ENCODE peak calls at places on chromosomes 5 and 9, in eight cellular contexts. P, R, G, F, Q, K, L and Z are unnamed samples.

GRCh38 chr9:6889868-6890267 is 132.1 kb downstream of the KDM4C start:
- DNase-seq in P (no peak), R (no peak), G (no peak), F (no peak), Q (no peak), K (no peak), L (no peak), Z (no peak)

GRCh38 chr9:101220341-101220740 is 164.5 kb downstream of the BAAT start:
- DNase-seq in P (no peak), R (no peak), G (no peak), F (no peak), Q (no peak), K (no peak), L (no peak), Z (no peak)

GRCh38 chr5:89343666-89344065 is 460.7 kb upstream of the MEF2C start:
- DNase-seq in P (no peak), R (no peak), G (no peak), F (peak; percentile 16), Q (no peak), K (no peak), L (peak; percentile 97), Z (peak; percentile 74)

GRCh38 chr5:76548525-76549229 is 74.5 kb downstream of the F2RL2 start:
- DNase-seq in P (no peak), R (no peak), G (no peak), F (no peak), Q (no peak), K (no peak), L (no peak), Z (no peak)

GRCh38 chr5:52799358-52799982 is 11.8 kb downstream of the ITGA1 start:
- DNase-seq in P (peak; percentile 85), R (peak; percentile 67), G (peak; percentile 69), F (peak; percentile 79), Q (peak; percentile 48), K (no peak), L (peak; percentile 51), Z (no peak)

GRCh38 chr5:173333900-173334685 is 5.9 kb upstream of the STC2 start:
- DNase-seq in P (no peak), R (no peak), G (no peak), F (peak; percentile 80), Q (no peak), K (no peak), L (no peak), Z (no peak)

GRCh38 chr5:17216974-17217325 is 481 bp upstream of the BASP1 start:
- DNase-seq in P (no peak), R (no peak), G (no peak), F (peak; percentile 51), Q (no peak), K (no peak), L (no peak), Z (no peak)

GRCh38 chr9:81394816-81395215 is 294.5 kb downstream of the TLE1 start:
- DNase-seq in P (no peak), R (no peak), G (no peak), F (no peak), Q (no peak), K (no peak), L (no peak), Z (no peak)

GRCh38 chr9:93326654-93327053 is 124.8 kb upstream of the FAM120A start:
- DNase-seq in P (no peak), R (no peak), G (no peak), F (no peak), Q (no peak), K (no peak), L (no peak), Z (no peak)

GRCh38 chr9:104278929-104279500 is 184.9 kb downstream of the SMC2 start:
- DNase-seq in P (no peak), R (no peak), G (no peak), F (no peak), Q (no peak), K (no peak), L (no peak), Z (no peak)

GRCh38 chr5:134122530-134122929 is 8.0 kb downstream of the TCF7 start:
- DNase-seq in P (no peak), R (no peak), G (no peak), F (no peak), Q (no peak), K (peak; percentile 64), L (peak; percentile 42), Z (no peak)

GRCh38 chr5:72441094-72441723 is 66.0 kb downstream of the ZNF366 start:
- DNase-seq in P (no peak), R (no peak), G (no peak), F (peak; percentile 31), Q (no peak), K (no peak), L (peak; percentile 62), Z (no peak)

GRCh38 chr5:170225326-170226137 is 7.3 kb upstream of the C5orf58 start:
- DNase-seq in P (no peak), R (no peak), G (no peak), F (peak; percentile 39), Q (peak; percentile 92), K (peak; percentile 62), L (peak; percentile 74), Z (no peak)

GRCh38 chr9:117134826-117135411 is 279.9 kb downstream of the ASTN2 start:
- DNase-seq in P (no peak), R (no peak), G (no peak), F (no peak), Q (no peak), K (no peak), L (no peak), Z (no peak)

GRCh38 chr9:126496781-126497667 is 116.7 kb upstream of the LMX1B start:
- DNase-seq in P (no peak), R (no peak), G (no peak), F (no peak), Q (no peak), K (no peak), L (no peak), Z (no peak)

GRCh38 chr5:154211611-154212390 is 21.3 kb downstream of the GALNT10 start:
- DNase-seq in P (no peak), R (no peak), G (no peak), F (peak; percentile 79), Q (no peak), K (no peak), L (no peak), Z (no peak)

GRCh38 chr9:122051401-122052346 is 41.4 kb downstream of the TTLL11 start:
- DNase-seq in P (no peak), R (no peak), G (no peak), F (peak; percentile 68), Q (no peak), K (no peak), L (peak; percentile 63), Z (no peak)

GRCh38 chr5:173717959-173718358 is 101.5 kb upstream of the BOD1 start:
- DNase-seq in P (no peak), R (no peak), G (no peak), F (no peak), Q (no peak), K (no peak), L (no peak), Z (no peak)

GRCh38 chr9:86034863-86035734 is 64.3 kb downstream of the GOLM1 start:
- DNase-seq in P (no peak), R (peak; percentile 7), G (no peak), F (peak; percentile 40), Q (no peak), K (no peak), L (peak; percentile 68), Z (no peak)

GRCh38 chr5:151383011-151383410 is 35.7 kb upstream of the SLC36A2 start:
- DNase-seq in P (no peak), R (no peak), G (no peak), F (no peak), Q (no peak), K (no peak), L (no peak), Z (no peak)

GRCh38 chr5:78771260-78772240 is 123.0 kb upstream of the LHFPL2 start:
- DNase-seq in P (no peak), R (no peak), G (no peak), F (peak; percentile 25), Q (no peak), K (no peak), L (no peak), Z (no peak)

GRCh38 chr5:9558319-9558965 is 12.6 kb upstream of the SEMA5A start:
- DNase-seq in P (no peak), R (no peak), G (no peak), F (no peak), Q (no peak), K (no peak), L (no peak), Z (no peak)

GRCh38 chr5:157908459-157908858 is 49.5 kb upstream of the CLINT1 start:
- DNase-seq in P (no peak), R (no peak), G (no peak), F (no peak), Q (no peak), K (no peak), L (no peak), Z (no peak)

GRCh38 chr9:123044556-123044955 is 11.1 kb downstream of the GPR21 start:
- DNase-seq in P (no peak), R (peak; percentile 56), G (peak; percentile 61), F (peak; percentile 79), Q (no peak), K (no peak), L (no peak), Z (no peak)

GRCh38 chr5:52661903-52662302 is 125.8 kb upstream of the ITGA1 start:
- DNase-seq in P (no peak), R (no peak), G (no peak), F (peak; percentile 34), Q (no peak), K (no peak), L (no peak), Z (no peak)

GRCh38 chr5:175475248-175475647 is 3.1 kb upstream of the SFXN1 start:
- DNase-seq in P (no peak), R (no peak), G (no peak), F (no peak), Q (no peak), K (no peak), L (no peak), Z (no peak)
- H3K4me3 ChIP-seq in P (no peak overlapping the region), R (no peak overlapping the region), G (no peak overlapping the region), F (no peak overlapping the region), Q (no peak overlapping the region), K (no peak overlapping the region), L (no peak overlapping the region), Z (no peak overlapping the region)

GRCh38 chr9:35619800-35620158 is 1.6 kb upstream of the CD72 start:
- DNase-seq in P (no peak), R (no peak), G (no peak), F (no peak), Q (no peak), K (no peak), L (peak; percentile 64), Z (peak; percentile 66)
- H3K4me3 ChIP-seq in P (no peak overlapping the region), R (no peak overlapping the region), G (no peak overlapping the region), F (no peak overlapping the region), Q (no peak overlapping the region), K (no peak overlapping the region), L (no peak overlapping the region), Z (no peak overlapping the region)

DNA sequence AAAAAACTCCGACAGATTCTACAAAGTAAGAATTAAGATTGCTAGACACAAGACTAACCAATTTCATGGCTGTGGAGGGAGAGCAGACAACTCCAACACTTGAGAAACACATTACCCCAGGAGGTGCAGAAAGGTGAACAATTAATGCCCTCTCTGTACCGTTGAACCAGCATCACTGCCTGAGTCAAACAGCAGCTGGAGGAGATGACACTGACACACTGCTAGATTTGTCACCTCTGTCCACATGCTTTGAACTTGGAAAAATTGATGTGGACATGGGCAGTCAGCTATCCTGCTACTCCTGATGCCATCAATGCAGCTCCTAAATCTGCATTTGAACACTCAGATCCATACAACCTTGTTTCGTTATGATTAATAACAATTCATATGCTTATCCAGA is 51.7 kb downstream of the GPBP1 start:
- DNase-seq in P (no peak), R (no peak), G (no peak), F (no peak), Q (no peak), K (no peak), L (no peak), Z (no peak)
- H3K4me3 ChIP-seq in P (no peak overlapping the region), R (no peak overlapping the region), G (no peak overlapping the region), F (no peak overlapping the region), Q (no peak overlapping the region), K (no peak overlapping the region), L (no peak overlapping the region), Z (no peak overlapping the region)

GRCh38 chr9:88313364-88314220 is 74.7 kb upstream of the SPIN1 start:
- DNase-seq in P (no peak), R (no peak), G (no peak), F (no peak), Q (no peak), K (no peak), L (no peak), Z (no peak)
- H3K4me3 ChIP-seq in P (no peak overlapping the region), R (no peak overlapping the region), G (no peak overlapping the region), F (no peak overlapping the region), Q (no peak overlapping the region), K (no peak overlapping the region), L (no peak overlapping the region), Z (no peak overlapping the region)